ENCODE peak calls at places on chromosomes 13 and 19, in four cellular contexts. Z is Calu3; G is GM23338; V is activated CD4-positive, alpha-beta T cell treated with anti-CD3 and anti-CD28 coated beads, Interleukin-2, amount 10 ng/mL, durations not matched to agents 7 days and 5 days. L is an unnamed sample.

GRCh38 chr13:83286737-83287136 is 595.5 kb downstream of the SLITRK1 start:
- DNase-seq in Z (no peak), G (no peak), V (no peak), L (no peak)

GRCh38 chr13:38686635-38687245 is at the start of gene FREM2:
- DNase-seq in Z (peak; percentile 81), G (peak; percentile 98), V (no peak), L (no peak)

GRCh38 chr13:24043590-24044350 is 116.8 kb upstream of the SPATA13 start:
- DNase-seq in Z (no peak), G (no peak), V (no peak), L (no peak)

GRCh38 chr13:28324181-28324789 is 170.6 kb downstream of the FLT1 start:
- DNase-seq in Z (peak; percentile 64), G (peak; percentile 93), V (peak; percentile 69), L (peak; percentile 59)

GRCh38 chr13:42002066-42002465 is 41.2 kb upstream of the VWA8 start:
- DNase-seq in Z (no peak), G (no peak), V (no peak), L (no peak)

GRCh38 chr19:4557971-4558941 is 1.2 kb downstream of the SEMA6B start:
- DNase-seq in Z (peak; percentile 51), G (peak; percentile 67), V (peak; percentile 22), L (peak; percentile 64)

GRCh38 chr13:30192320-30193093 is 114.8 kb downstream of the KATNAL1 start:
- DNase-seq in Z (no peak), G (no peak), V (no peak), L (no peak)

GRCh38 chr19:42269518-42270345 is 680 bp downstream of the CIC start:
- DNase-seq in Z (no peak), G (no peak), V (no peak), L (peak; percentile 78)

GRCh38 chr19:35513975-35514809 is 743 bp upstream of the DMKN start:
- DNase-seq in Z (peak; percentile 54), G (peak; percentile 61), V (no peak), L (no peak)

GRCh38 chr19:3760871-3761361 is 576 bp downstream of the APBA3 start:
- DNase-seq in Z (no peak), G (peak; percentile 38), V (peak; percentile 42), L (no peak)

GRCh38 chr13:102517959-102518358 is 78.8 kb upstream of the TPP2 start:
- DNase-seq in Z (no peak), G (no peak), V (no peak), L (no peak)

GRCh38 chr19:8209111-8209964 is at the start of gene CERS4:
- DNase-seq in Z (peak; percentile 68), G (peak; percentile 95), V (peak; percentile 77), L (no peak)